ENCODE peak calls at places on chromosomes 3 and 15, in nine cellular contexts. I, E, T, V, N, Y, H, Z and W are unnamed samples.

GRCh38 chr3:113573728-113574127 is 41.4 kb downstream of the SIDT1 start:
- DNase-seq in Y (peak), V (no peak), T (no peak), E (no peak), I (no peak), N (no peak), Z (no peak), H (no peak), W (no peak)

GRCh38 chr15:61049934-61050333 is 179.2 kb downstream of the RORA start:
- DNase-seq in V (no peak), Y (no peak), T (peak), Z (no peak), H (no peak), I (peak), E (no peak), N (no peak), W (no peak)

GRCh38 chr3:191260431-191261303 is 61.6 kb downstream of the OSTN start:
- DNase-seq in N (no peak), I (no peak), E (no peak), H (no peak), Z (no peak), V (no peak), Y (no peak), T (no peak), W (no peak)

GRCh38 chr3:52153389-52154096 is 680 bp downstream of the POC1A start:
- DNase-seq in H (peak), I (peak), Y (no peak), N (no peak), V (peak), Z (no peak), E (no peak), T (no peak), W (peak)

GRCh38 chr3:138509586-138509985 is 75.2 kb downstream of the ESYT3 start:
- DNase-seq in I (peak), N (no peak), T (no peak), Y (no peak), H (no peak), V (no peak), E (no peak), Z (no peak), W (peak)

GRCh38 chr3:121649645-121650044 is 11.1 kb downstream of the HCLS1 start:
- DNase-seq in I (peak), H (no peak), V (no peak), T (peak), Z (no peak), E (no peak), Y (peak), N (no peak), W (no peak)

GRCh38 chr15:69679623-69680228 is 227.1 kb downstream of the RPLP1 start:
- DNase-seq in I (no peak), Y (no peak), T (no peak), Z (peak), N (no peak), E (no peak), V (no peak), H (no peak), W (no peak)

GRCh38 chr3:10557783-10558373 is 52.5 kb upstream of the ATP2B2 start:
- DNase-seq in Z (no peak), T (no peak), Y (no peak), N (peak), H (no peak), E (no peak), V (no peak), I (peak), W (no peak)

GRCh38 chr15:57519806-57520205 is 71.9 kb upstream of the MYZAP start:
- DNase-seq in Z (no peak), T (no peak), V (no peak), N (no peak), H (no peak), Y (no peak), E (no peak), I (no peak), W (no peak)

GRCh38 chr3:188345223-188345622 is 191.3 kb downstream of the LPP start:
- DNase-seq in T (peak), Z (no peak), N (no peak), V (no peak), H (no peak), E (no peak), I (peak), Y (peak), W (peak)

GRCh38 chr15:57153140-57153539 is 223.2 kb upstream of the CGNL1 start:
- DNase-seq in Y (peak), E (no peak), V (no peak), N (no peak), Z (no peak), T (peak), I (peak), H (no peak), W (peak)

GRCh38 chr3:43104786-43105185 is 1.1 kb downstream of the POMGNT2 start:
- DNase-seq in V (no peak), Z (no peak), T (no peak), I (no peak), Y (no peak), H (no peak), N (no peak), E (no peak), W (peak)

GRCh38 chr3:43105597-43106292 is at the start of gene POMGNT2:
- DNase-seq in I (peak), H (peak), T (peak), Y (peak), Z (peak), V (no peak), E (peak), N (peak), W (peak)

GRCh38 chr3:43104039-43104438 is 1.8 kb downstream of the POMGNT2 start:
- DNase-seq in Z (no peak), E (no peak), V (no peak), T (no peak), N (no peak), H (no peak), I (no peak), Y (no peak), W (no peak)

GRCh38 chr3:43106293-43106628 is 382 bp upstream of the POMGNT2 start:
- DNase-seq in Y (no peak), H (no peak), E (no peak), I (no peak), V (no peak), Z (no peak), N (no peak), T (no peak), W (no peak)

GRCh38 chr3:43105224-43105596 is 669 bp downstream of the POMGNT2 start:
- DNase-seq in E (no peak), I (no peak), T (no peak), Y (no peak), Z (peak), H (no peak), N (no peak), V (no peak), W (no peak)
- H3K4me3 ChIP-seq in E (peak), I (peak), T (peak), Y (no peak), Z (peak), H (peak), N (peak), V (no peak), W (peak)

GRCh38 chr3:165259518-165260193 is 63.5 kb upstream of the SLITRK3 start:
- DNase-seq in Z (no peak), E (peak), H (no peak), N (no peak), V (no peak), Y (no peak), I (peak), T (peak), W (peak)

GRCh38 chr3:165256554-165256953 is 60.4 kb upstream of the SLITRK3 start:
- DNase-seq in I (no peak), Y (no peak), H (no peak), V (no peak), Z (no peak), T (peak), N (no peak), E (no peak), W (peak)

DNA sequence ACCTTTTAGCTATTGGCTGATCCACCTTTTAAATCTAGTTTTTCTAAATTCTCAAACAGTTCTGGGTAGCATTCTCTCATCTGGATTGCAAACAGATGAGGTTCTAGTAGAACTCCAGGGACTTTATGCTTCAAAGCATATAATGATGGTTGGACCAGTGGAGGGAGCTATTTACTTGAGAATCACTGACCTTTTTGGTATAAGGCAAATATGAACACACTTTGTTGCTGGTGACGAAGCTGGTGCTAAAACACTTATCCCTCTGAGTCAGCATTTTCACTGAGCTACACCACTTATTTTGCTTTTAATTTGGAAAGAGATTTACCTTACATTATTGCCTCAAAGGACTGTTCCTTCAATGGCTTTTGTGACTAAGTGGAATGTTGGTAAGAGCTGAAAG is 58.6 kb upstream of the SLITRK3 start:
- DNase-seq in T (peak), Z (no peak), E (no peak), I (peak), N (no peak), Y (no peak), V (no peak), H (no peak), W (peak)
- TF ChIP-seq CTCF in T (no peak), Z (peak), E (no peak), I (no peak), N (peak), Y (no peak), V (no peak), H (no peak), W (peak)

GRCh38 chr15:37061996-37062395 is 38.4 kb downstream of the MEIS2 start:
- DNase-seq in I (no peak), V (no peak), N (no peak), H (no peak), Z (no peak), E (no peak), Y (no peak), T (no peak), W (no peak)
- H3K4me3 ChIP-seq in I (no peak), V (no peak), N (no peak), H (no peak), Z (no peak), E (no peak), Y (no peak), T (no peak), W (no peak)

GRCh38 chr3:46124216-46125143 is 83.6 kb downstream of the CCR1 start:
- DNase-seq in T (peak), Y (no peak), I (peak), N (no peak), E (peak), V (no peak), Z (no peak), H (no peak), W (peak)

GRCh38 chr3:46114324-46114988 is 87.2 kb upstream of the XCR1 start:
- DNase-seq in Y (no peak), E (peak), I (peak), T (peak), N (no peak), Z (no peak), H (no peak), V (no peak), W (peak)

GRCh38 chr3:46123646-46124045 is 84.5 kb downstream of the CCR1 start:
- DNase-seq in E (no peak), N (no peak), T (no peak), H (no peak), Y (no peak), V (no peak), Z (no peak), I (no peak), W (no peak)

GRCh38 chr3:46122046-46122445 is 86.1 kb downstream of the CCR1 start:
- DNase-seq in E (no peak), T (peak), V (no peak), N (no peak), Z (no peak), H (no peak), Y (no peak), I (no peak), W (peak)

GRCh38 chr3:46119709-46120498 is 88.2 kb downstream of the CCR1 start:
- DNase-seq in H (no peak), T (no peak), V (no peak), N (no peak), E (no peak), I (no peak), Z (no peak), Y (no peak), W (no peak)
- TF ChIP-seq CTCF in H (no peak), T (no peak), V (no peak), N (no peak), E (no peak), I (no peak), Z (no peak), Y (no peak), W (no peak)

GRCh38 chr3:140420621-140421357 is 257.1 kb upstream of the TRIM42 start:
- DNase-seq in H (no peak), T (peak), Z (no peak), E (no peak), Y (peak), N (no peak), V (no peak), I (peak), W (peak)
- H3K4me3 ChIP-seq in H (no peak), T (no peak), Z (no peak), E (no peak), Y (no peak), N (no peak), V (no peak), I (no peak), W (no peak)

GRCh38 chr15:80695099-80695910 is at the start of gene ABHD17C:
- DNase-seq in N (no peak), V (peak), T (peak), Y (peak), I (peak), E (peak), H (peak), Z (no peak), W (peak)

GRCh38 chr15:80693682-80694623 is 1.2 kb upstream of the ABHD17C start:
- DNase-seq in N (no peak), Z (no peak), H (no peak), Y (peak), T (peak), I (peak), E (no peak), V (peak), W (no peak)

GRCh38 chr15:80697316-80697715 is 2.2 kb downstream of the ABHD17C start:
- DNase-seq in T (no peak), Z (no peak), V (no peak), H (no peak), Y (no peak), E (no peak), I (no peak), N (no peak), W (no peak)

GRCh38 chr15:80694624-80695098 is 449 bp upstream of the ABHD17C start:
- DNase-seq in Z (no peak), E (no peak), N (no peak), V (no peak), T (no peak), H (no peak), I (peak), Y (no peak), W (peak)

GRCh38 chr15:80695911-80696651 is 971 bp downstream of the ABHD17C start:
- DNase-seq in I (no peak), V (peak), H (no peak), Y (peak), E (no peak), Z (no peak), T (peak), N (no peak), W (peak)
- TF ChIP-seq CTCF in I (peak), V (no peak), H (no peak), Y (peak), E (no peak), Z (peak), T (peak), N (no peak), W (peak)

DNA sequence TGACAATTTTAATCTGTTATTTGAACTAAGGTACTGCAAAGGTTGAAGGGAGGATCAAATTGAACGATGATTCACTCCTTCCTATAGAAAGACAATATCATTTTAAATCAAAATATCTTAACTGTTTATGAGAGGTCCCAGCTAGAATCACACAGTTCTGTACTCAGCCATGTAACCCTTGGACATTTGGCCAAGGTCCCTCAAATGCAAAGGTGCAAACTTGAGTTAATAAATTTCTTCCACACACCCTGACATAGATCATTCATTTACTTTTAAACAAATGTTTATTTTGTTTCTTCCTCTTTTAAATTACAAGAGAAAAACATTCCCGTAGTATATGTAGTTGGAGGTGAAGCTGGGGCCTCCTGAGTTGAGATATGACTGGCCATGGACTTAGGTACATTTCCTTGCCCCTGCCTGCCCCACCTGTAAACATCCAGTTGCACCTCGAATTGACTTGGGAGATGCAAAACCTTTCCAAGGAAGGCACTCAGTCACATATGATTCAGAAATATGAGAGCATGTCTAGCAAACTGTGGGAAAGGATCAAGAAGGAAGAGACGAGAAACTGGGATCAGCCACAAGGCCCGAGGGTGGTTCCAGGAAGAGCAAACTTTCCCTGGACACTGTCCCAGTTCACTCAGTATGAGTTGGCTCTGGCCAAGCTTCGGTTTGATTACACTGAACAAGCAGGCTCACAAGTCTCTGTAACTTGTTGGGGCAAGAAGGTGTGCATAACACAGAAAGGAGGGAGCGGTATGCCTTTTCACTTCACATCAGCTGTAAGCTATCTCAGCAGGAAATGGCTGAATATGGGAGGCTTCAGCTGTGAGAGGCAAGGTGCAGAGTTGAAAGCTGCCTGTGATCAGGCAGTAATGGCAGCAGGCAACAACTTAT is 6.7 kb downstream of the TNFSF10 start:
- DNase-seq in T (peak), I (peak), Z (no peak), V (no peak), Y (peak), E (peak), N (peak), H (no peak), W (peak)
- H3K4me3 ChIP-seq in T (no peak), I (no peak), Z (peak), V (no peak), Y (no peak), E (no peak), N (no peak), H (no peak), W (no peak)